ENCODE peak calls at places on chromosomes 1 and 21, in seven cellular contexts. One of them, this sample, is unnamed.

GRCh38 chr21:14453339-14453738 is 70.4 kb upstream of the HSPA13 start:
- DNase-seq in right lobe of liver: no peak
- DNase-seq in heart right ventricle: no peak
- DNase-seq in mesenchymal stem cell: no peak
- DNase-seq in keratinocyte: no peak
- DNase-seq in PC-3: no peak
- DNase-seq in cardiac muscle cell: no peak
- DNase-seq in this sample: peak; percentile 23

GRCh38 chr1:228768345-228768717 is 33.1 kb downstream of the RHOU start:
- DNase-seq in right lobe of liver: no peak
- DNase-seq in PC-3: no peak
- DNase-seq in heart right ventricle: no peak
- DNase-seq in mesenchymal stem cell: no peak
- DNase-seq in cardiac muscle cell: no peak
- DNase-seq in keratinocyte: no peak
- DNase-seq in this sample: no peak

GRCh38 chr1:234628099-234628498 is 18.1 kb upstream of the IRF2BP2 start:
- DNase-seq in heart right ventricle: no peak
- DNase-seq in keratinocyte: no peak
- DNase-seq in right lobe of liver: no peak
- DNase-seq in mesenchymal stem cell: peak; percentile 73
- DNase-seq in PC-3: peak; percentile 95
- DNase-seq in cardiac muscle cell: no peak
- DNase-seq in this sample: no peak

GRCh38 chr1:67572594-67573221 is 112.3 kb upstream of the GADD45A start:
- DNase-seq in heart right ventricle: peak; percentile 63
- DNase-seq in right lobe of liver: peak; percentile 93
- DNase-seq in mesenchymal stem cell: no peak
- DNase-seq in cardiac muscle cell: no peak
- DNase-seq in PC-3: peak; percentile 8
- DNase-seq in keratinocyte: peak; percentile 77
- DNase-seq in this sample: peak; percentile 89

GRCh38 chr1:210496063-210496462 is 167.4 kb downstream of the HHAT start:
- DNase-seq in keratinocyte: no peak
- DNase-seq in mesenchymal stem cell: no peak
- DNase-seq in heart right ventricle: peak; percentile 15
- DNase-seq in right lobe of liver: no peak
- DNase-seq in cardiac muscle cell: no peak
- DNase-seq in PC-3: no peak
- DNase-seq in this sample: no peak

GRCh38 chr1:44025816-44026215 is 5.4 kb downstream of the SLC6A9 start:
- DNase-seq in right lobe of liver: no peak
- DNase-seq in PC-3: peak; percentile 53
- DNase-seq in cardiac muscle cell: no peak
- DNase-seq in heart right ventricle: no peak
- DNase-seq in keratinocyte: no peak
- DNase-seq in mesenchymal stem cell: no peak
- DNase-seq in this sample: peak; percentile 84

GRCh38 chr1:238254935-238255334 is 364.2 kb upstream of the ZP4 start:
- DNase-seq in cardiac muscle cell: no peak
- DNase-seq in heart right ventricle: no peak
- DNase-seq in PC-3: no peak
- DNase-seq in right lobe of liver: no peak
- DNase-seq in keratinocyte: no peak
- DNase-seq in mesenchymal stem cell: no peak
- DNase-seq in this sample: no peak

GRCh38 chr1:164380893-164381292 is 178.1 kb upstream of the PBX1 start:
- DNase-seq in mesenchymal stem cell: no peak
- DNase-seq in keratinocyte: no peak
- DNase-seq in heart right ventricle: no peak
- DNase-seq in cardiac muscle cell: no peak
- DNase-seq in PC-3: peak; percentile 57
- DNase-seq in right lobe of liver: no peak
- DNase-seq in this sample: no peak

GRCh38 chr1:89888480-89889335 is 67.9 kb downstream of the LRRC8D start:
- DNase-seq in right lobe of liver: no peak
- DNase-seq in PC-3: no peak
- DNase-seq in keratinocyte: no peak
- DNase-seq in heart right ventricle: no peak
- DNase-seq in mesenchymal stem cell: no peak
- DNase-seq in cardiac muscle cell: no peak
- DNase-seq in this sample: no peak

GRCh38 chr1:203663294-203663693 is 36.7 kb downstream of the ATP2B4 start:
- DNase-seq in right lobe of liver: no peak
- DNase-seq in heart right ventricle: no peak
- DNase-seq in PC-3: peak; percentile 99
- DNase-seq in cardiac muscle cell: no peak
- DNase-seq in keratinocyte: peak; percentile 99
- DNase-seq in mesenchymal stem cell: peak; percentile 96
- DNase-seq in this sample: peak; percentile 29

GRCh38 chr1:200558866-200559459 is 61.6 kb downstream of the KIF14 start:
- DNase-seq in right lobe of liver: no peak
- DNase-seq in PC-3: peak; percentile 84
- DNase-seq in cardiac muscle cell: peak; percentile 56
- DNase-seq in keratinocyte: peak; percentile 7
- DNase-seq in heart right ventricle: no peak
- DNase-seq in mesenchymal stem cell: peak; percentile 64
- DNase-seq in this sample: peak; percentile 46

GRCh38 chr1:156726549-156727226 is 1.6 kb upstream of the METTL25B start:
- DNase-seq in mesenchymal stem cell: peak; percentile 79
- DNase-seq in PC-3: peak; percentile 79
- DNase-seq in heart right ventricle: no peak
- DNase-seq in right lobe of liver: no peak
- DNase-seq in cardiac muscle cell: peak; percentile 65
- DNase-seq in keratinocyte: no peak
- DNase-seq in this sample: peak; percentile 71

GRCh38 chr1:244104309-244105060 is 53.4 kb downstream of the ZBTB18 start:
- DNase-seq in heart right ventricle: no peak
- DNase-seq in cardiac muscle cell: no peak
- DNase-seq in keratinocyte: no peak
- DNase-seq in right lobe of liver: no peak
- DNase-seq in mesenchymal stem cell: peak; percentile 94
- DNase-seq in PC-3: peak; percentile 84
- DNase-seq in this sample: peak; percentile 55

GRCh38 chr1:90574692-90575370 is 142.3 kb downstream of the BARHL2 start:
- DNase-seq in PC-3: no peak
- DNase-seq in mesenchymal stem cell: no peak
- DNase-seq in right lobe of liver: no peak
- DNase-seq in heart right ventricle: no peak
- DNase-seq in keratinocyte: no peak
- DNase-seq in cardiac muscle cell: no peak
- DNase-seq in this sample: no peak

GRCh38 chr1:8142955-8143629 is 117.0 kb upstream of the ERRFI1 start:
- DNase-seq in heart right ventricle: no peak
- DNase-seq in keratinocyte: no peak
- DNase-seq in PC-3: no peak
- DNase-seq in right lobe of liver: no peak
- DNase-seq in mesenchymal stem cell: peak; percentile 84
- DNase-seq in cardiac muscle cell: no peak
- DNase-seq in this sample: peak; percentile 38

GRCh38 chr1:154104433-154105082 is 50.3 kb downstream of the NUP210L start:
- DNase-seq in cardiac muscle cell: no peak
- DNase-seq in right lobe of liver: no peak
- DNase-seq in mesenchymal stem cell: no peak
- DNase-seq in keratinocyte: no peak
- DNase-seq in PC-3: no peak
- DNase-seq in heart right ventricle: no peak
- DNase-seq in this sample: no peak

GRCh38 chr1:27342778-27343638 is 1.2 kb downstream of the SYTL1 start:
- DNase-seq in cardiac muscle cell: peak; percentile 65
- DNase-seq in mesenchymal stem cell: no peak
- DNase-seq in keratinocyte: peak; percentile 90
- DNase-seq in PC-3: peak; percentile 79
- DNase-seq in right lobe of liver: peak; percentile 76
- DNase-seq in heart right ventricle: no peak
- DNase-seq in this sample: peak; percentile 55

GRCh38 chr1:98088361-98088760 is 167.5 kb upstream of the DPYD start:
- DNase-seq in mesenchymal stem cell: no peak
- DNase-seq in right lobe of liver: no peak
- DNase-seq in PC-3: peak; percentile 60
- DNase-seq in keratinocyte: no peak
- DNase-seq in heart right ventricle: no peak
- DNase-seq in cardiac muscle cell: no peak
- DNase-seq in this sample: no peak

GRCh38 chr1:7036393-7036792 is 251.1 kb downstream of the CAMTA1 start:
- DNase-seq in mesenchymal stem cell: no peak
- DNase-seq in heart right ventricle: no peak
- DNase-seq in right lobe of liver: no peak
- DNase-seq in keratinocyte: no peak
- DNase-seq in PC-3: no peak
- DNase-seq in cardiac muscle cell: no peak
- DNase-seq in this sample: no peak
- H3K4me1 ChIP-seq in mesenchymal stem cell: no peaks in the 10 kb centered on the region
- H3K4me1 ChIP-seq in heart right ventricle: no peaks in the 10 kb centered on the region
- H3K4me1 ChIP-seq in right lobe of liver: no peaks in the 10 kb centered on the region
- H3K4me1 ChIP-seq in keratinocyte: no peaks in the 10 kb centered on the region
- H3K4me1 ChIP-seq in PC-3: no peaks in the 10 kb centered on the region
- H3K4me1 ChIP-seq in cardiac muscle cell: no peaks in the 10 kb centered on the region
- H3K4me1 ChIP-seq in this sample: no peaks in the 10 kb centered on the region

GRCh38 chr1:21287905-21288514 is 2.3 kb downstream of the ECE1 start:
- DNase-seq in mesenchymal stem cell: no peak
- DNase-seq in heart right ventricle: no peak
- DNase-seq in PC-3: no peak
- DNase-seq in cardiac muscle cell: no peak
- DNase-seq in right lobe of liver: no peak
- DNase-seq in keratinocyte: no peak
- DNase-seq in this sample: peak; percentile 40
- H3K27ac ChIP-seq in mesenchymal stem cell: no peak overlapping the region
- H3K27ac ChIP-seq in heart right ventricle: peak overlapping the region; percentile 89
- H3K27ac ChIP-seq in PC-3: no peak overlapping the region
- H3K27ac ChIP-seq in cardiac muscle cell: no peak overlapping the region
- H3K27ac ChIP-seq in right lobe of liver: no peak overlapping the region
- H3K27ac ChIP-seq in keratinocyte: no peak overlapping the region
- H3K27ac ChIP-seq in this sample: no peak overlapping the region

GRCh38 chr1:197954718-197955418 is 37.7 kb downstream of the LHX9 start:
- DNase-seq in heart right ventricle: no peak
- DNase-seq in PC-3: no peak
- DNase-seq in mesenchymal stem cell: no peak
- DNase-seq in cardiac muscle cell: no peak
- DNase-seq in keratinocyte: no peak
- DNase-seq in right lobe of liver: no peak
- DNase-seq in this sample: peak; percentile 79

GRCh38 chr1:197951617-197952175 is 34.5 kb downstream of the LHX9 start:
- DNase-seq in heart right ventricle: no peak
- DNase-seq in cardiac muscle cell: no peak
- DNase-seq in PC-3: no peak
- DNase-seq in keratinocyte: no peak
- DNase-seq in mesenchymal stem cell: no peak
- DNase-seq in right lobe of liver: no peak
- DNase-seq in this sample: no peak

GRCh38 chr1:197951089-197951488 is 33.9 kb downstream of the LHX9 start:
- DNase-seq in right lobe of liver: no peak
- DNase-seq in PC-3: no peak
- DNase-seq in heart right ventricle: no peak
- DNase-seq in mesenchymal stem cell: no peak
- DNase-seq in cardiac muscle cell: no peak
- DNase-seq in keratinocyte: no peak
- DNase-seq in this sample: no peak

GRCh38 chr1:197944485-197944884 is 27.3 kb downstream of the LHX9 start:
- DNase-seq in cardiac muscle cell: no peak
- DNase-seq in heart right ventricle: no peak
- DNase-seq in right lobe of liver: no peak
- DNase-seq in keratinocyte: no peak
- DNase-seq in PC-3: no peak
- DNase-seq in mesenchymal stem cell: no peak
- DNase-seq in this sample: no peak

GRCh38 chr1:197948926-197949899 is 32.0 kb downstream of the LHX9 start:
- DNase-seq in PC-3: no peak
- DNase-seq in cardiac muscle cell: no peak
- DNase-seq in mesenchymal stem cell: no peak
- DNase-seq in heart right ventricle: no peak
- DNase-seq in right lobe of liver: no peak
- DNase-seq in keratinocyte: no peak
- DNase-seq in this sample: peak; percentile 14
- H3K4me3 ChIP-seq in PC-3: no peak overlapping the region
- H3K4me3 ChIP-seq in cardiac muscle cell: no peak overlapping the region
- H3K4me3 ChIP-seq in mesenchymal stem cell: no peak overlapping the region
- H3K4me3 ChIP-seq in heart right ventricle: no peak overlapping the region
- H3K4me3 ChIP-seq in right lobe of liver: no peak overlapping the region
- H3K4me3 ChIP-seq in keratinocyte: no peak overlapping the region
- H3K4me3 ChIP-seq in this sample: no peak overlapping the region

DNA sequence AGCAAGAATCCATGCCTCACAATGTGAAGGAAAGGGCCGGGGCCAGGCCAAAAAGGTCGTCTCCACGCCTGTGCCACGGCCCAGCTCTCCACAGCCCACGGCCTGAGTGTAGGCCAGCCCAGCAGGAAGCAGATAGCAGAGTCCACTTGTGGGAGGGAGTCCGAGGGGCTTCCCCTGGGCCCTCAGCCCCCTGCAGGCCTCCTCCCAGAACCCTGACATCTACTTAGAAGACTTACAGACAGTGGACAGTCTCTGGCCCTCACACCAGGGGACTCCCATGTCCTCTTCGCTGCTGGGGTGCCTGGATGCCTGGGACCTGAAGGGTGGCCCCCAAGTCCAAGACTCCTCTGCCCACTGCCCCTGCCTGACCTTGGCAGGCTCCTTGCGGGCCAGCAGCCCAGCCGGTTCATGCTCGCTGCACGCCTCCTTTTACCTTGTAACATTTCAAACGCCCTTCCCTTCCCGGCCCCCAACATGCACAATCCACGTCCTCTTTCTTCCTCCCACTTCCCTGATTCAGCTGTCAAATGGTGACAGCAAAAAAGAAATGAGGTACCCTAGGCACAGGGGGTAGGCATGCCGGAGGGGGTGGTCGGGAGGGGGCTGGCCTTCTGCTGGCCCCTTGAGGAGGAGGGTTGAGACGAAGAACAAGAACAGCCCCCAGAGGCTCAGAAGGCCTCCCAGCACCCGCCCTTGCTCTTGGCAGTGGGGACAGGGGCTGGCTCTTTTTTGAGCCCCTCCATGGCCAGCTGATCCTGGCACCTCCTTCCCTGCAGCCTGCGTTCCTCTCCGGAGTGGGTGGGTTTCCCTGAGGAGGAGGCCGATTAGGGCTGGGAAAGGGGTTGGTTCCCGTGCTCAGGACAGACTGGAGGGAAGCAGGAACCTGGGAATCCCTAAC is 998 bp upstream of the PTPN7 start:
- DNase-seq in cardiac muscle cell: no peak
- DNase-seq in PC-3: no peak
- DNase-seq in heart right ventricle: no peak
- DNase-seq in right lobe of liver: no peak
- DNase-seq in keratinocyte: no peak
- DNase-seq in mesenchymal stem cell: no peak
- DNase-seq in this sample: no peak
- H3K4me1 ChIP-seq in cardiac muscle cell: peaks cover 11% of the 10 kb centered on the region
- H3K4me1 ChIP-seq in PC-3: no peaks in the 10 kb centered on the region
- H3K4me1 ChIP-seq in heart right ventricle: no peaks in the 10 kb centered on the region
- H3K4me1 ChIP-seq in right lobe of liver: no peaks in the 10 kb centered on the region
- H3K4me1 ChIP-seq in keratinocyte: no peaks in the 10 kb centered on the region
- H3K4me1 ChIP-seq in mesenchymal stem cell: peaks cover 7% of the 10 kb centered on the region
- H3K4me1 ChIP-seq in this sample: no peaks in the 10 kb centered on the region

DNA sequence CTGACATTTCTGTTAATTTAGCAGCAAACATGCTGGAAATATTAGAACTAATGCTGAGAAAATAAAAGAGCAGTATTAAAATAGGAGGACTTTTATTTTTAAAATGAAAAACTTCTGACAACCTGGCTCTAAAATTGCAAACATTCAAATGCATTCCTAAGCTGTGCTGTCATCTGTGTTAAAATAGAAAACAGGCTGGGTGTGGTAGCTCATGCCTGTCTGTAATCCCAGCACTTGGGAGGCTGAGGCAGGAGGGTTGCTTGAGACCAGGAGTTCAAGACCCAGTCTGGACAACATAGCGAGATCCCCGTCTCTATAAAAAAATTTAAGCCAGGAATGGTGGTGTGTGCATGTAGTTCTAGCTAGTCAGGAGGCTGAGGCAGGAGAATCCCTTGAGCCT is 44.6 kb downstream of the MIGA1 start:
- DNase-seq in PC-3: peak; percentile 79
- DNase-seq in heart right ventricle: no peak
- DNase-seq in right lobe of liver: no peak
- DNase-seq in keratinocyte: peak; percentile 50
- DNase-seq in mesenchymal stem cell: peak; percentile 28
- DNase-seq in cardiac muscle cell: no peak
- DNase-seq in this sample: no peak
- H3K27ac ChIP-seq in PC-3: peak overlapping the region; percentile 53
- H3K27ac ChIP-seq in heart right ventricle: no peak overlapping the region
- H3K27ac ChIP-seq in right lobe of liver: no peak overlapping the region
- H3K27ac ChIP-seq in keratinocyte: peak overlapping the region; percentile 85
- H3K27ac ChIP-seq in mesenchymal stem cell: peak overlapping the region; percentile 85
- H3K27ac ChIP-seq in cardiac muscle cell: no peak overlapping the region
- H3K27ac ChIP-seq in this sample: no peak overlapping the region

This sample was measured in small intestine.